ENCODE peak calls at places on chromosomes 2 and 18, in nine cellular contexts. B is activated B cell treated with CpG ODN at 0.5 μM for 24 hours; E is Right ventricle myocardium superior; I is activated CD8-positive, alpha-beta memory T cell treated with anti-CD3 and anti-CD28 coated beads, Interleukin-2, amount 10 ng/mL, durations not matched to agents 7 days and 5 days; K is aorta; V is body of pancreas; G is activated naive CD8-positive, alpha-beta T cell treated with anti-CD3 and anti-CD28 coated beads, Interleukin-2, amount 10 ng/mL, durations not matched to agents 7 days and 5 days; F is HCT116; A is activated CD4-positive, alpha-beta T cell treated with anti-CD3 and anti-CD28 coated beads for 36 hours. L is an unnamed sample.
A peak's percentile ranks its signal among the peaks of the same experiment; 100 is the strongest.

GRCh38 chr2:20668470-20668869 is 1.5 kb downstream of the GDF7 start:
- ATAC-seq in E (no peak), A (no peak), B (no peak), G (no peak), F (no peak), I (no peak), K (no peak), V (no peak), L (no peak)

GRCh38 chr2:241579281-241579680 is 20.7 kb downstream of the BOK start:
- ATAC-seq in A (no peak), B (no peak), F (no peak), V (no peak), K (no peak), G (no peak), I (no peak), E (no peak), L (no peak)

GRCh38 chr18:60664736-60665135 is 292.2 kb upstream of the MC4R start:
- ATAC-seq in G (no peak), F (no peak), K (no peak), B (no peak), A (no peak), V (no peak), E (no peak), I (no peak), L (no peak)

GRCh38 chr2:46327627-46328026 is 30.4 kb downstream of the EPAS1 start:
- ATAC-seq in B (no peak), G (no peak), I (no peak), K (no peak), V (no peak), A (no peak), F (no peak), E (no peak), L (no peak)

GRCh38 chr2:71428472-71429383 is 24.6 kb upstream of the DYSF start:
- ATAC-seq in V (no peak), G (no peak), K (no peak), B (no peak), E (no peak), I (no peak), A (no peak), F (no peak), L (no peak)

GRCh38 chr2:133062946-133063345 is 392.9 kb upstream of the LYPD1 start:
- ATAC-seq in V (no peak), G (no peak), E (no peak), A (no peak), B (no peak), I (no peak), K (no peak), F (no peak), L (no peak)

GRCh38 chr2:226644342-226644957 is 155.2 kb downstream of the IRS1 start:
- ATAC-seq in B (no peak), E (peak; percentile 74), I (no peak), F (peak; percentile 21), G (no peak), K (peak; percentile 83), V (no peak), A (no peak), L (peak; percentile 72)

GRCh38 chr2:103138123-103138886 is 376.5 kb downstream of the TMEM182 start:
- ATAC-seq in V (no peak), A (no peak), I (no peak), F (no peak), B (no peak), E (no peak), K (no peak), G (peak; percentile 94), L (no peak)

GRCh38 chr2:168997113-168997512 is 34.0 kb downstream of the ABCB11 start:
- ATAC-seq in K (no peak), A (no peak), G (no peak), E (peak; percentile 72), V (peak; percentile 12), I (no peak), F (no peak), B (no peak), L (no peak)

GRCh38 chr2:144941743-144942488 is 422.0 kb upstream of the ZEB2 start:
- ATAC-seq in B (no peak), A (no peak), V (no peak), F (no peak), K (no peak), G (no peak), E (no peak), I (no peak), L (peak; percentile 9)

GRCh38 chr2:119485336-119486110 is 38.8 kb downstream of the SCTR start:
- ATAC-seq in I (no peak), V (no peak), G (no peak), E (peak; percentile 78), F (no peak), B (no peak), K (peak; percentile 5), A (no peak), L (peak; percentile 8)

GRCh38 chr2:69645926-69646325 is 2.4 kb upstream of the AAK1 start:
- ATAC-seq in E (no peak), I (no peak), A (no peak), B (no peak), F (no peak), G (no peak), V (no peak), K (no peak), L (no peak)

GRCh38 chr2:62472321-62472720 is 33.7 kb downstream of the TMEM17 start:
- ATAC-seq in F (no peak), E (peak; percentile 25), A (no peak), G (no peak), V (no peak), I (no peak), K (peak; percentile 26), B (no peak), L (peak; percentile 31)

GRCh38 chr2:72612614-72613160 is 213.1 kb downstream of the EXOC6B start:
- ATAC-seq in F (no peak), A (no peak), B (no peak), K (no peak), E (no peak), V (no peak), I (no peak), G (no peak), L (no peak)

GRCh38 chr2:134301099-134301970 is 47.5 kb downstream of the MGAT5 start:
- ATAC-seq in V (no peak), A (peak; percentile 88), G (no peak), B (no peak), F (no peak), K (peak; percentile 46), E (peak; percentile 89), I (peak; percentile 65), L (peak; percentile 83)

GRCh38 chr2:65212619-65213018 is 15.0 kb upstream of the ACTR2 start:
- ATAC-seq in E (no peak), A (no peak), I (no peak), V (no peak), K (no peak), B (no peak), F (no peak), G (no peak), L (no peak)

GRCh38 chr2:6654279-6654678 is 211.4 kb downstream of the CMPK2 start:
- ATAC-seq in F (no peak), V (no peak), A (no peak), K (no peak), I (no peak), E (no peak), B (no peak), G (no peak), L (no peak)

GRCh38 chr2:239375278-239376061 is 25.4 kb downstream of the HDAC4 start:
- ATAC-seq in G (no peak), K (no peak), B (no peak), I (no peak), E (peak; percentile 57), F (peak; percentile 74), V (no peak), A (no peak), L (peak; percentile 54)

GRCh38 chr2:158391876-158392275 is 64.7 kb downstream of the CCDC148 start:
- ATAC-seq in V (no peak), G (peak; percentile 76), I (peak; percentile 67), K (no peak), B (no peak), F (no peak), E (no peak), A (peak; percentile 92), L (no peak)

GRCh38 chr2:26009567-26009963 is 24.3 kb upstream of the RAB10 start:
- ATAC-seq in A (no peak), I (no peak), V (no peak), B (no peak), K (no peak), F (no peak), G (no peak), E (no peak), L (no peak)

GRCh38 chr2:180125245-180125962 is 118.3 kb upstream of the CWC22 start:
- ATAC-seq in A (peak; percentile 88), E (peak; percentile 91), I (peak; percentile 88), B (peak; percentile 99), G (peak; percentile 75), F (peak; percentile 92), K (peak; percentile 63), V (peak; percentile 84), L (peak; percentile 98)

GRCh38 chr2:160205511-160205910 is 5.4 kb upstream of the ITGB6 start:
- ATAC-seq in V (peak; percentile 19), K (peak; percentile 64), A (peak; percentile 63), F (peak; percentile 86), G (no peak), E (no peak), I (no peak), B (no peak), L (peak; percentile 76)

GRCh38 chr2:217622205-217622621 is 380.6 kb downstream of the TNS1 start:
- ATAC-seq in E (peak; percentile 68), I (no peak), A (no peak), B (no peak), K (no peak), F (no peak), V (no peak), G (no peak), L (peak; percentile 49)

GRCh38 chr2:75337619-75338018 is 138.3 kb upstream of the TACR1 start:
- ATAC-seq in K (no peak), E (no peak), V (no peak), G (no peak), B (no peak), A (no peak), F (no peak), I (no peak), L (no peak)

GRCh38 chr2:43276517-43276931 is 50.1 kb upstream of the ZFP36L2 start:
- ATAC-seq in I (no peak), F (no peak), G (no peak), E (peak; percentile 29), K (peak; percentile 27), A (no peak), B (no peak), V (peak; percentile 75), L (peak; percentile 20)

GRCh38 chr2:78992451-78992806 is 33.1 kb upstream of the REG3G start:
- ATAC-seq in E (no peak), I (no peak), V (peak; percentile 71), B (no peak), A (no peak), K (no peak), G (no peak), F (no peak), L (no peak)

GRCh38 chr18:9637036-9637767 is 22.8 kb upstream of the PPP4R1 start:
- ATAC-seq in I (no peak), G (no peak), K (no peak), E (no peak), B (no peak), F (no peak), V (no peak), A (no peak), L (no peak)

GRCh38 chr2:181294979-181295378 is 162.2 kb upstream of the ITGA4 start:
- ATAC-seq in F (no peak), G (no peak), V (no peak), E (no peak), K (no peak), I (no peak), B (no peak), A (no peak), L (no peak)

L was measured in SK-N-SH treated with all-trans-retinoic acid at 6 μM for 48 hours.